ENCODE peak calls at places on chromosomes 3 and 15, in ten cellular contexts. One of them, this sample, is unnamed.

GRCh38 chr3:130729154-130729553 is 17.5 kb downstream of the PIK3R4 start:
- DNase-seq in ovary: no peak
- DNase-seq in non-pigmented ciliary epithelial cell: no peak
- DNase-seq in GF-D8: no peak
- DNase-seq in hypothalamus: no peak
- DNase-seq in stimulated activated naive CD8-positive, alpha-beta T cell treated with anti-CD3 and anti-CD28 coated beads, Interleukin-15, Interleukin-2, amounts not matched to agents 100 U/mL and 50 U/mL, for 24 hours: no peak
- DNase-seq in NCI-H1694 treated with DMSO at 0.1 percent for 48 hours: no peak
- DNase-seq in PC-3: no peak
- DNase-seq in left lobe of liver: no peak
- DNase-seq in sciatic nerve: no peak
- DNase-seq in this sample: no peak

GRCh38 chr15:37995461-37996347 is 61.3 kb downstream of the TMCO5A start:
- DNase-seq in non-pigmented ciliary epithelial cell: no peak
- DNase-seq in GF-D8: no peak
- DNase-seq in PC-3: peak
- DNase-seq in NCI-H1694 treated with DMSO at 0.1 percent for 48 hours: peak
- DNase-seq in ovary: no peak
- DNase-seq in sciatic nerve: no peak
- DNase-seq in stimulated activated naive CD8-positive, alpha-beta T cell treated with anti-CD3 and anti-CD28 coated beads, Interleukin-15, Interleukin-2, amounts not matched to agents 100 U/mL and 50 U/mL, for 24 hours: no peak
- DNase-seq in left lobe of liver: no peak
- DNase-seq in hypothalamus: no peak
- DNase-seq in this sample: peak

GRCh38 chr3:39147711-39148115 is 5.7 kb downstream of the CSRNP1 start:
- DNase-seq in PC-3: peak
- DNase-seq in GF-D8: peak
- DNase-seq in hypothalamus: no peak
- DNase-seq in NCI-H1694 treated with DMSO at 0.1 percent for 48 hours: no peak
- DNase-seq in non-pigmented ciliary epithelial cell: no peak
- DNase-seq in stimulated activated naive CD8-positive, alpha-beta T cell treated with anti-CD3 and anti-CD28 coated beads, Interleukin-15, Interleukin-2, amounts not matched to agents 100 U/mL and 50 U/mL, for 24 hours: peak
- DNase-seq in ovary: no peak
- DNase-seq in left lobe of liver: peak
- DNase-seq in sciatic nerve: no peak
- DNase-seq in this sample: no peak

GRCh38 chr3:15982667-15983145 is 184.9 kb upstream of the ANKRD28 start:
- DNase-seq in hypothalamus: peak
- DNase-seq in PC-3: peak
- DNase-seq in stimulated activated naive CD8-positive, alpha-beta T cell treated with anti-CD3 and anti-CD28 coated beads, Interleukin-15, Interleukin-2, amounts not matched to agents 100 U/mL and 50 U/mL, for 24 hours: no peak
- DNase-seq in non-pigmented ciliary epithelial cell: peak
- DNase-seq in left lobe of liver: no peak
- DNase-seq in ovary: no peak
- DNase-seq in sciatic nerve: no peak
- DNase-seq in NCI-H1694 treated with DMSO at 0.1 percent for 48 hours: no peak
- DNase-seq in GF-D8: no peak
- DNase-seq in this sample: peak

GRCh38 chr15:51803961-51804360 is 25.5 kb upstream of the TMOD3 start:
- DNase-seq in NCI-H1694 treated with DMSO at 0.1 percent for 48 hours: no peak
- DNase-seq in sciatic nerve: no peak
- DNase-seq in left lobe of liver: no peak
- DNase-seq in PC-3: peak
- DNase-seq in ovary: no peak
- DNase-seq in non-pigmented ciliary epithelial cell: no peak
- DNase-seq in GF-D8: no peak
- DNase-seq in stimulated activated naive CD8-positive, alpha-beta T cell treated with anti-CD3 and anti-CD28 coated beads, Interleukin-15, Interleukin-2, amounts not matched to agents 100 U/mL and 50 U/mL, for 24 hours: no peak
- DNase-seq in hypothalamus: no peak
- DNase-seq in this sample: no peak

GRCh38 chr3:143644370-143645089 is 203.7 kb downstream of the SLC9A9 start:
- DNase-seq in left lobe of liver: no peak
- DNase-seq in stimulated activated naive CD8-positive, alpha-beta T cell treated with anti-CD3 and anti-CD28 coated beads, Interleukin-15, Interleukin-2, amounts not matched to agents 100 U/mL and 50 U/mL, for 24 hours: peak
- DNase-seq in sciatic nerve: no peak
- DNase-seq in hypothalamus: no peak
- DNase-seq in NCI-H1694 treated with DMSO at 0.1 percent for 48 hours: peak
- DNase-seq in non-pigmented ciliary epithelial cell: peak
- DNase-seq in PC-3: peak
- DNase-seq in GF-D8: no peak
- DNase-seq in ovary: no peak
- DNase-seq in this sample: peak

GRCh38 chr15:101052681-101053121 is 133.5 kb downstream of the LRRK1 start:
- DNase-seq in non-pigmented ciliary epithelial cell: no peak
- DNase-seq in left lobe of liver: peak
- DNase-seq in GF-D8: no peak
- DNase-seq in stimulated activated naive CD8-positive, alpha-beta T cell treated with anti-CD3 and anti-CD28 coated beads, Interleukin-15, Interleukin-2, amounts not matched to agents 100 U/mL and 50 U/mL, for 24 hours: no peak
- DNase-seq in PC-3: no peak
- DNase-seq in sciatic nerve: no peak
- DNase-seq in ovary: no peak
- DNase-seq in hypothalamus: no peak
- DNase-seq in NCI-H1694 treated with DMSO at 0.1 percent for 48 hours: no peak
- DNase-seq in this sample: no peak

GRCh38 chr3:147161833-147162232 is 244.5 kb downstream of the ZIC4 start:
- DNase-seq in stimulated activated naive CD8-positive, alpha-beta T cell treated with anti-CD3 and anti-CD28 coated beads, Interleukin-15, Interleukin-2, amounts not matched to agents 100 U/mL and 50 U/mL, for 24 hours: no peak
- DNase-seq in NCI-H1694 treated with DMSO at 0.1 percent for 48 hours: no peak
- DNase-seq in non-pigmented ciliary epithelial cell: no peak
- DNase-seq in GF-D8: no peak
- DNase-seq in hypothalamus: no peak
- DNase-seq in left lobe of liver: no peak
- DNase-seq in ovary: no peak
- DNase-seq in sciatic nerve: no peak
- DNase-seq in PC-3: no peak
- DNase-seq in this sample: no peak

GRCh38 chr3:131083190-131083863 is 56.6 kb downstream of the NEK11 start:
- DNase-seq in NCI-H1694 treated with DMSO at 0.1 percent for 48 hours: peak
- DNase-seq in stimulated activated naive CD8-positive, alpha-beta T cell treated with anti-CD3 and anti-CD28 coated beads, Interleukin-15, Interleukin-2, amounts not matched to agents 100 U/mL and 50 U/mL, for 24 hours: no peak
- DNase-seq in left lobe of liver: no peak
- DNase-seq in GF-D8: no peak
- DNase-seq in hypothalamus: peak
- DNase-seq in ovary: peak
- DNase-seq in non-pigmented ciliary epithelial cell: no peak
- DNase-seq in sciatic nerve: peak
- DNase-seq in PC-3: no peak
- DNase-seq in this sample: peak

GRCh38 chr15:42083916-42084315 is 10.4 kb downstream of the PLA2G4D start:
- DNase-seq in stimulated activated naive CD8-positive, alpha-beta T cell treated with anti-CD3 and anti-CD28 coated beads, Interleukin-15, Interleukin-2, amounts not matched to agents 100 U/mL and 50 U/mL, for 24 hours: no peak
- DNase-seq in NCI-H1694 treated with DMSO at 0.1 percent for 48 hours: no peak
- DNase-seq in left lobe of liver: no peak
- DNase-seq in sciatic nerve: no peak
- DNase-seq in PC-3: no peak
- DNase-seq in hypothalamus: no peak
- DNase-seq in ovary: no peak
- DNase-seq in non-pigmented ciliary epithelial cell: no peak
- DNase-seq in GF-D8: no peak
- DNase-seq in this sample: no peak

GRCh38 chr3:189334064-189334920 is 162.5 kb downstream of the TPRG1 start:
- DNase-seq in ovary: no peak
- DNase-seq in NCI-H1694 treated with DMSO at 0.1 percent for 48 hours: no peak
- DNase-seq in hypothalamus: no peak
- DNase-seq in GF-D8: no peak
- DNase-seq in PC-3: peak
- DNase-seq in stimulated activated naive CD8-positive, alpha-beta T cell treated with anti-CD3 and anti-CD28 coated beads, Interleukin-15, Interleukin-2, amounts not matched to agents 100 U/mL and 50 U/mL, for 24 hours: no peak
- DNase-seq in non-pigmented ciliary epithelial cell: no peak
- DNase-seq in sciatic nerve: no peak
- DNase-seq in left lobe of liver: no peak
- DNase-seq in this sample: no peak

GRCh38 chr3:45988804-45989203 is 6.8 kb downstream of the FYCO1 start:
- DNase-seq in PC-3: peak
- DNase-seq in ovary: no peak
- DNase-seq in stimulated activated naive CD8-positive, alpha-beta T cell treated with anti-CD3 and anti-CD28 coated beads, Interleukin-15, Interleukin-2, amounts not matched to agents 100 U/mL and 50 U/mL, for 24 hours: no peak
- DNase-seq in left lobe of liver: no peak
- DNase-seq in sciatic nerve: no peak
- DNase-seq in NCI-H1694 treated with DMSO at 0.1 percent for 48 hours: no peak
- DNase-seq in non-pigmented ciliary epithelial cell: no peak
- DNase-seq in GF-D8: no peak
- DNase-seq in hypothalamus: no peak
- DNase-seq in this sample: no peak

GRCh38 chr3:17313746-17314145 is 428.7 kb downstream of the TBC1D5 start:
- DNase-seq in GF-D8: no peak
- DNase-seq in left lobe of liver: no peak
- DNase-seq in PC-3: no peak
- DNase-seq in ovary: no peak
- DNase-seq in hypothalamus: no peak
- DNase-seq in sciatic nerve: no peak
- DNase-seq in stimulated activated naive CD8-positive, alpha-beta T cell treated with anti-CD3 and anti-CD28 coated beads, Interleukin-15, Interleukin-2, amounts not matched to agents 100 U/mL and 50 U/mL, for 24 hours: no peak
- DNase-seq in non-pigmented ciliary epithelial cell: no peak
- DNase-seq in NCI-H1694 treated with DMSO at 0.1 percent for 48 hours: no peak
- DNase-seq in this sample: no peak

GRCh38 chr3:188700497-188700896 is 471.3 kb upstream of the TPRG1 start:
- DNase-seq in hypothalamus: no peak
- DNase-seq in NCI-H1694 treated with DMSO at 0.1 percent for 48 hours: no peak
- DNase-seq in GF-D8: no peak
- DNase-seq in sciatic nerve: no peak
- DNase-seq in ovary: no peak
- DNase-seq in stimulated activated naive CD8-positive, alpha-beta T cell treated with anti-CD3 and anti-CD28 coated beads, Interleukin-15, Interleukin-2, amounts not matched to agents 100 U/mL and 50 U/mL, for 24 hours: peak
- DNase-seq in non-pigmented ciliary epithelial cell: no peak
- DNase-seq in left lobe of liver: no peak
- DNase-seq in PC-3: no peak
- DNase-seq in this sample: no peak